ENCODE peak calls at places on chromosomes 1 and 21, in eight cellular contexts. T is cardiac muscle cell; J is choroid plexus epithelial cell; Y is activated CD4-positive, alpha-beta T cell treated with anti-CD3 and anti-CD28 coated beads, Interleukin-2, amount 10 ng/mL, durations not matched to agents 7 days and 5 days; V is stimulated activated CD8-positive, alpha-beta memory T cell treated with anti-CD3 and anti-CD28 coated beads, Interleukin-4, amount 100 ng/mL, for 1 hour; E is CD8-positive, alpha-beta T cell; O is NCI-H2029 treated with DMSO at 0.1 percent for 48 hours; W is H9. C is an unnamed sample.

GRCh38 chr1:220093361-220094015 is 444 bp upstream of the IARS2 start:
- DNase-seq in T (peak), J (peak), Y (no peak), V (no peak), E (no peak), O (peak), W (no peak), C (no peak)

GRCh38 chr1:53592985-53593757 is 134.0 kb downstream of the DMRTB1 start:
- DNase-seq in T (no peak), J (no peak), Y (no peak), V (no peak), E (no peak), O (no peak), W (no peak), C (no peak)

GRCh38 chr1:10941891-10942541 is 70.4 kb upstream of the TARDBP start:
- DNase-seq in T (peak), J (peak), Y (peak), V (peak), E (peak), O (no peak), W (peak), C (peak)

GRCh38 chr1:172778461-172779455 is 119.9 kb downstream of the FASLG start:
- DNase-seq in T (peak), J (peak), Y (no peak), V (no peak), E (no peak), O (no peak), W (no peak), C (peak)

GRCh38 chr1:84363019-84363418 is 35.3 kb upstream of the DNASE2B start:
- DNase-seq in T (no peak), J (no peak), Y (no peak), V (no peak), E (no peak), O (peak), W (no peak), C (no peak)

GRCh38 chr1:74681449-74681848 is 7.9 kb upstream of the ERICH3 start:
- DNase-seq in T (no peak), J (no peak), Y (no peak), V (no peak), E (no peak), O (no peak), W (no peak), C (no peak)

GRCh38 chr21:45018131-45019075 is 56.0 kb upstream of the ADARB1 start:
- DNase-seq in T (peak), J (no peak), Y (no peak), V (no peak), E (no peak), O (no peak), W (no peak), C (no peak)

GRCh38 chr1:186617860-186618780 is 62.1 kb downstream of the PTGS2 start:
- DNase-seq in T (peak), J (peak), Y (peak), V (no peak), E (peak), O (peak), W (no peak), C (peak)

GRCh38 chr1:182299728-182300581 is 91.6 kb downstream of the GLUL start:
- DNase-seq in T (peak), J (peak), Y (no peak), V (no peak), E (no peak), O (no peak), W (no peak), C (no peak)

C was measured in naive B cell.